ENCODE peak calls at places on chromosomes 5 and 9, in ten cellular contexts. One of them, this sample, is unnamed. For H3K4me1 and H3K9me3, the result is how much of the 10 kb centered on the place peaks cover.

GRCh38 chr9:33677961-33678360 is 117.4 kb upstream of the PRSS3 start:
- DNase-seq in neuronal stem cell: no peak
- DNase-seq in sigmoid colon: no peak
- DNase-seq in upper lobe of right lung: no peak
- DNase-seq in HepG2: no peak
- DNase-seq in cardiac muscle cell: no peak
- DNase-seq in neural progenitor cell: no peak
- DNase-seq in CD8-positive, alpha-beta T cell: no peak
- DNase-seq in IMR-90: no peak
- DNase-seq in PC-3: no peak
- DNase-seq in this sample: peak

GRCh38 chr5:37478495-37478894 is 99.4 kb downstream of the WDR70 start:
- DNase-seq in IMR-90: no peak
- DNase-seq in sigmoid colon: no peak
- DNase-seq in neuronal stem cell: no peak
- DNase-seq in neural progenitor cell: no peak
- DNase-seq in cardiac muscle cell: no peak
- DNase-seq in CD8-positive, alpha-beta T cell: no peak
- DNase-seq in PC-3: no peak
- DNase-seq in HepG2: no peak
- DNase-seq in upper lobe of right lung: no peak
- DNase-seq in this sample: no peak

GRCh38 chr9:15553528-15553898 is 670 bp downstream of the CCDC171 start:
- DNase-seq in upper lobe of right lung: no peak
- DNase-seq in HepG2: no peak
- DNase-seq in neural progenitor cell: no peak
- DNase-seq in sigmoid colon: no peak
- DNase-seq in neuronal stem cell: no peak
- DNase-seq in CD8-positive, alpha-beta T cell: no peak
- DNase-seq in cardiac muscle cell: no peak
- DNase-seq in IMR-90: no peak
- DNase-seq in PC-3: no peak
- DNase-seq in this sample: no peak

GRCh38 chr5:4883388-4883787 is 256.7 kb upstream of the ADAMTS16 start:
- DNase-seq in neuronal stem cell: no peak
- DNase-seq in upper lobe of right lung: no peak
- DNase-seq in cardiac muscle cell: no peak
- DNase-seq in CD8-positive, alpha-beta T cell: no peak
- DNase-seq in PC-3: no peak
- DNase-seq in IMR-90: no peak
- DNase-seq in sigmoid colon: peak
- DNase-seq in neural progenitor cell: no peak
- DNase-seq in HepG2: no peak
- DNase-seq in this sample: no peak

GRCh38 chr5:132012385-132013005 is 1.0 kb upstream of the ACSL6 start:
- DNase-seq in CD8-positive, alpha-beta T cell: peak
- DNase-seq in PC-3: peak
- DNase-seq in upper lobe of right lung: peak
- DNase-seq in IMR-90: peak
- DNase-seq in neuronal stem cell: peak
- DNase-seq in cardiac muscle cell: peak
- DNase-seq in HepG2: peak
- DNase-seq in neural progenitor cell: peak
- DNase-seq in sigmoid colon: peak
- DNase-seq in this sample: peak

GRCh38 chr5:27316283-27316675 is 277.9 kb upstream of the CDH9 start:
- DNase-seq in neuronal stem cell: no peak
- DNase-seq in sigmoid colon: no peak
- DNase-seq in upper lobe of right lung: no peak
- DNase-seq in PC-3: peak
- DNase-seq in neural progenitor cell: no peak
- DNase-seq in HepG2: no peak
- DNase-seq in CD8-positive, alpha-beta T cell: no peak
- DNase-seq in IMR-90: peak
- DNase-seq in cardiac muscle cell: peak
- DNase-seq in this sample: no peak

GRCh38 chr9:136614967-136615623 is 47.6 kb upstream of the EGFL7 start:
- DNase-seq in cardiac muscle cell: no peak
- DNase-seq in IMR-90: no peak
- DNase-seq in neuronal stem cell: no peak
- DNase-seq in HepG2: no peak
- DNase-seq in sigmoid colon: no peak
- DNase-seq in CD8-positive, alpha-beta T cell: no peak
- DNase-seq in PC-3: no peak
- DNase-seq in upper lobe of right lung: peak
- DNase-seq in neural progenitor cell: peak
- DNase-seq in this sample: no peak

GRCh38 chr9:136151214-136151804 is 32.6 kb upstream of the TMEM250 start:
- DNase-seq in CD8-positive, alpha-beta T cell: no peak
- DNase-seq in PC-3: no peak
- DNase-seq in HepG2: no peak
- DNase-seq in neural progenitor cell: peak
- DNase-seq in neuronal stem cell: no peak
- DNase-seq in sigmoid colon: no peak
- DNase-seq in cardiac muscle cell: no peak
- DNase-seq in upper lobe of right lung: no peak
- DNase-seq in IMR-90: no peak
- DNase-seq in this sample: no peak

GRCh38 chr5:152593388-152593787 is 188.3 kb upstream of the NMUR2 start:
- DNase-seq in HepG2: peak
- DNase-seq in upper lobe of right lung: no peak
- DNase-seq in cardiac muscle cell: no peak
- DNase-seq in CD8-positive, alpha-beta T cell: no peak
- DNase-seq in neuronal stem cell: no peak
- DNase-seq in neural progenitor cell: no peak
- DNase-seq in sigmoid colon: no peak
- DNase-seq in IMR-90: no peak
- DNase-seq in PC-3: no peak
- DNase-seq in this sample: peak

GRCh38 chr9:127574089-127574921 is 37.8 kb upstream of the STXBP1 start:
- DNase-seq in PC-3: peak
- DNase-seq in CD8-positive, alpha-beta T cell: no peak
- DNase-seq in upper lobe of right lung: peak
- DNase-seq in neuronal stem cell: no peak
- DNase-seq in neural progenitor cell: no peak
- DNase-seq in cardiac muscle cell: peak
- DNase-seq in HepG2: no peak
- DNase-seq in IMR-90: no peak
- DNase-seq in sigmoid colon: no peak
- DNase-seq in this sample: no peak

GRCh38 chr9:127021664-127022337 is 100.6 kb downstream of the ANGPTL2 start:
- DNase-seq in HepG2: no peak
- DNase-seq in neuronal stem cell: no peak
- DNase-seq in cardiac muscle cell: peak
- DNase-seq in CD8-positive, alpha-beta T cell: no peak
- DNase-seq in PC-3: no peak
- DNase-seq in sigmoid colon: peak
- DNase-seq in IMR-90: peak
- DNase-seq in upper lobe of right lung: no peak
- DNase-seq in neural progenitor cell: peak
- DNase-seq in this sample: no peak

GRCh38 chr9:95726756-95727155 is 148.7 kb upstream of the ERCC6L2 start:
- DNase-seq in upper lobe of right lung: no peak
- DNase-seq in PC-3: peak
- DNase-seq in HepG2: peak
- DNase-seq in neuronal stem cell: peak
- DNase-seq in neural progenitor cell: peak
- DNase-seq in IMR-90: peak
- DNase-seq in cardiac muscle cell: peak
- DNase-seq in CD8-positive, alpha-beta T cell: no peak
- DNase-seq in sigmoid colon: no peak
- DNase-seq in this sample: peak

GRCh38 chr9:130824616-130825015 is 10.4 kb upstream of the ABL1 start:
- DNase-seq in PC-3: no peak
- DNase-seq in sigmoid colon: no peak
- DNase-seq in IMR-90: no peak
- DNase-seq in CD8-positive, alpha-beta T cell: no peak
- DNase-seq in upper lobe of right lung: no peak
- DNase-seq in neural progenitor cell: no peak
- DNase-seq in HepG2: no peak
- DNase-seq in cardiac muscle cell: no peak
- DNase-seq in neuronal stem cell: no peak
- DNase-seq in this sample: peak

GRCh38 chr5:143345671-143346440 is 57.6 kb downstream of the NR3C1 start:
- DNase-seq in upper lobe of right lung: no peak
- DNase-seq in neuronal stem cell: no peak
- DNase-seq in CD8-positive, alpha-beta T cell: no peak
- DNase-seq in HepG2: no peak
- DNase-seq in neural progenitor cell: no peak
- DNase-seq in sigmoid colon: no peak
- DNase-seq in cardiac muscle cell: no peak
- DNase-seq in IMR-90: no peak
- DNase-seq in PC-3: no peak
- DNase-seq in this sample: no peak

GRCh38 chr5:139681112-139681458 is 32.9 kb downstream of the CXXC5 start:
- DNase-seq in neuronal stem cell: no peak
- DNase-seq in PC-3: no peak
- DNase-seq in sigmoid colon: no peak
- DNase-seq in neural progenitor cell: no peak
- DNase-seq in CD8-positive, alpha-beta T cell: no peak
- DNase-seq in HepG2: no peak
- DNase-seq in cardiac muscle cell: no peak
- DNase-seq in IMR-90: no peak
- DNase-seq in upper lobe of right lung: no peak
- DNase-seq in this sample: no peak

GRCh38 chr5:139683295-139684271 is 35.4 kb downstream of the CXXC5 start:
- DNase-seq in neuronal stem cell: no peak
- DNase-seq in PC-3: no peak
- DNase-seq in upper lobe of right lung: no peak
- DNase-seq in sigmoid colon: no peak
- DNase-seq in neural progenitor cell: peak
- DNase-seq in IMR-90: no peak
- DNase-seq in CD8-positive, alpha-beta T cell: no peak
- DNase-seq in HepG2: no peak
- DNase-seq in cardiac muscle cell: no peak
- DNase-seq in this sample: no peak

GRCh38 chr5:139680368-139681111 is 32.4 kb downstream of the CXXC5 start:
- DNase-seq in sigmoid colon: no peak
- DNase-seq in neural progenitor cell: no peak
- DNase-seq in HepG2: no peak
- DNase-seq in upper lobe of right lung: no peak
- DNase-seq in CD8-positive, alpha-beta T cell: no peak
- DNase-seq in cardiac muscle cell: no peak
- DNase-seq in neuronal stem cell: no peak
- DNase-seq in IMR-90: no peak
- DNase-seq in PC-3: no peak
- DNase-seq in this sample: no peak

GRCh38 chr5:139682016-139682975 is 34.1 kb downstream of the CXXC5 start:
- DNase-seq in IMR-90: no peak
- DNase-seq in cardiac muscle cell: no peak
- DNase-seq in CD8-positive, alpha-beta T cell: no peak
- DNase-seq in neural progenitor cell: peak
- DNase-seq in PC-3: no peak
- DNase-seq in sigmoid colon: no peak
- DNase-seq in HepG2: no peak
- DNase-seq in neuronal stem cell: no peak
- DNase-seq in upper lobe of right lung: no peak
- DNase-seq in this sample: no peak

DNA sequence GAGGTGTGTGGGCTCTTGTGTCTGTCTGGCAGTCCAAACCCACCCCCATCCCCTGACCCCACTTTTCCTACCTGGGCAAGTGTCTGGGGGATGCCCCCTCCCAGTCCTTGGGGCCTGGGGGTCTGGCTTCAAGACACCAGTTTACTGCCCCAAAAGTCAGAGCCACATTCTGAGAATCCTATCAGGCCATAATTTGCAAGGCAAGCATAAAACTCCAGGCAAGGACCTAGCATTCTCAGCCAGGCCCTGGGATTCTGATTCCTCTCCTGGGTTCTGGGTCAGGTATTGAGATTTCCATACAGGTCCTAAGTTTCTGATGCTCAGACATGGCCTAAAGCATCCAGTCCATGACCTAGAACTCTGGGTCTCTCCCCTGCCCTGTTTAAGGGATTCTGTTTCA is 33.3 kb downstream of the CXXC5 start:
- DNase-seq in neural progenitor cell: no peak
- DNase-seq in HepG2: no peak
- DNase-seq in sigmoid colon: no peak
- DNase-seq in PC-3: no peak
- DNase-seq in IMR-90: no peak
- DNase-seq in cardiac muscle cell: no peak
- DNase-seq in CD8-positive, alpha-beta T cell: no peak
- DNase-seq in neuronal stem cell: no peak
- DNase-seq in upper lobe of right lung: no peak
- DNase-seq in this sample: no peak
- H3K4me1 ChIP-seq in neural progenitor cell: half or more
- H3K4me1 ChIP-seq in HepG2: under half
- H3K4me1 ChIP-seq in sigmoid colon: under half
- H3K4me1 ChIP-seq in PC-3: under half
- H3K4me1 ChIP-seq in IMR-90: under half
- H3K4me1 ChIP-seq in cardiac muscle cell: under half
- H3K4me1 ChIP-seq in CD8-positive, alpha-beta T cell: under half
- H3K4me1 ChIP-seq in neuronal stem cell: under half
- H3K4me1 ChIP-seq in upper lobe of right lung: under half
- H3K4me1 ChIP-seq in this sample: under half

GRCh38 chr5:43039468-43040286 is 442 bp downstream of the ANXA2R start:
- DNase-seq in neuronal stem cell: no peak
- DNase-seq in PC-3: peak
- DNase-seq in sigmoid colon: peak
- DNase-seq in cardiac muscle cell: peak
- DNase-seq in neural progenitor cell: peak
- DNase-seq in upper lobe of right lung: peak
- DNase-seq in HepG2: peak
- DNase-seq in IMR-90: peak
- DNase-seq in CD8-positive, alpha-beta T cell: peak
- DNase-seq in this sample: peak
- H3K4me3 ChIP-seq in neuronal stem cell: peak
- H3K4me3 ChIP-seq in PC-3: peak
- H3K4me3 ChIP-seq in sigmoid colon: peak
- H3K4me3 ChIP-seq in cardiac muscle cell: peak
- H3K4me3 ChIP-seq in neural progenitor cell: peak
- H3K4me3 ChIP-seq in upper lobe of right lung: peak
- H3K4me3 ChIP-seq in HepG2: peak
- H3K4me3 ChIP-seq in IMR-90: peak
- H3K4me3 ChIP-seq in CD8-positive, alpha-beta T cell: peak
- H3K4me3 ChIP-seq in this sample: peak

GRCh38 chr9:77161966-77162365 is 15.4 kb upstream of the VPS13A start:
- DNase-seq in IMR-90: no peak
- DNase-seq in neuronal stem cell: no peak
- DNase-seq in CD8-positive, alpha-beta T cell: no peak
- DNase-seq in upper lobe of right lung: no peak
- DNase-seq in sigmoid colon: no peak
- DNase-seq in cardiac muscle cell: peak
- DNase-seq in HepG2: no peak
- DNase-seq in neural progenitor cell: no peak
- DNase-seq in PC-3: no peak
- DNase-seq in this sample: no peak
- H3K9me3 ChIP-seq in IMR-90: under half
- H3K9me3 ChIP-seq in neuronal stem cell: under half
- H3K9me3 ChIP-seq in CD8-positive, alpha-beta T cell: under half
- H3K9me3 ChIP-seq in upper lobe of right lung: under half
- H3K9me3 ChIP-seq in sigmoid colon: under half
- H3K9me3 ChIP-seq in cardiac muscle cell: under half
- H3K9me3 ChIP-seq in HepG2: under half
- H3K9me3 ChIP-seq in neural progenitor cell: under half
- H3K9me3 ChIP-seq in PC-3: under half
- H3K9me3 ChIP-seq in this sample: under half

DNA sequence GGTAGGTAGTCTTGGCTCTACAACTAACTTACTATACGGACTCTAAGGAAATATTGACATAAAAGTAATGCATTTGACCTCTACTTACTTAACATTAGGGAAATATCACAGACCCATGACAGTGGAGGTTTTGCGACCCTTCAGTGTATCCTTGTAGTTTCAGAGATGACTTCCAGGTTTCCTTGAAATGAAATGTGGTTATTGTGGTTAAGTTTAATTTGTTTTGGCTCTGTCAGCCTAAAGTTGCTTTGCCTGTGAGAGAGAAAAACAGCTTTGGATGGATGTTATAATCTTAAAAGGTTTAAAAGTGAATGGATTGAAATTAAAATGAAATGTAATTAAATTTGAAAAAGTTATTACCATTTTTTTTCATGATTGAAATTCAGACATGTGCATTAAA is 42.9 kb downstream of the LRRTM2 start:
- DNase-seq in sigmoid colon: no peak
- DNase-seq in PC-3: no peak
- DNase-seq in neuronal stem cell: no peak
- DNase-seq in IMR-90: no peak
- DNase-seq in CD8-positive, alpha-beta T cell: no peak
- DNase-seq in cardiac muscle cell: peak
- DNase-seq in neural progenitor cell: no peak
- DNase-seq in upper lobe of right lung: no peak
- DNase-seq in HepG2: no peak
- DNase-seq in this sample: no peak
- H3K4me1 ChIP-seq in sigmoid colon: under half
- H3K4me1 ChIP-seq in PC-3: under half
- H3K4me1 ChIP-seq in neuronal stem cell: under half
- H3K4me1 ChIP-seq in IMR-90: under half
- H3K4me1 ChIP-seq in CD8-positive, alpha-beta T cell: under half
- H3K4me1 ChIP-seq in cardiac muscle cell: under half
- H3K4me1 ChIP-seq in neural progenitor cell: under half
- H3K4me1 ChIP-seq in upper lobe of right lung: under half
- H3K4me1 ChIP-seq in HepG2: under half
- H3K4me1 ChIP-seq in this sample: under half

This sample was measured in HAP-1.